ENCODE peak calls at places on chromosomes 7 and 10, in six cellular contexts. One of them, this sample, is unnamed.

GRCh38 chr10:35335133-35335532 is 1.2 kb upstream of the CCNY start:
- DNase-seq in HFFc6: no peak
- DNase-seq in stimulated activated CD8-positive, alpha-beta memory T cell treated with anti-CD3 and anti-CD28 coated beads, Interleukin-12 subunit alpha, Interleukin-12 subunit beta, amount 100 ng/mL, for 1 hour: no peak
- DNase-seq in RKO: peak
- DNase-seq in CD8-positive, alpha-beta memory T cell: no peak
- DNase-seq in NCI-H1105 treated with DMSO at 0.1 percent for 48 hours: no peak
- DNase-seq in this sample: no peak

GRCh38 chr7:103951311-103951710 is 38.1 kb downstream of the RELN start:
- DNase-seq in HFFc6: no peak
- DNase-seq in stimulated activated CD8-positive, alpha-beta memory T cell treated with anti-CD3 and anti-CD28 coated beads, Interleukin-12 subunit alpha, Interleukin-12 subunit beta, amount 100 ng/mL, for 1 hour: no peak
- DNase-seq in RKO: no peak
- DNase-seq in CD8-positive, alpha-beta memory T cell: no peak
- DNase-seq in NCI-H1105 treated with DMSO at 0.1 percent for 48 hours: no peak
- DNase-seq in this sample: no peak

GRCh38 chr10:16948335-16948734 is 131.1 kb upstream of the RSU1 start:
- DNase-seq in HFFc6: no peak
- DNase-seq in stimulated activated CD8-positive, alpha-beta memory T cell treated with anti-CD3 and anti-CD28 coated beads, Interleukin-12 subunit alpha, Interleukin-12 subunit beta, amount 100 ng/mL, for 1 hour: no peak
- DNase-seq in RKO: no peak
- DNase-seq in CD8-positive, alpha-beta memory T cell: peak
- DNase-seq in NCI-H1105 treated with DMSO at 0.1 percent for 48 hours: no peak
- DNase-seq in this sample: peak

GRCh38 chr7:21580073-21580521 is 37.3 kb downstream of the DNAH11 start:
- DNase-seq in HFFc6: peak
- DNase-seq in stimulated activated CD8-positive, alpha-beta memory T cell treated with anti-CD3 and anti-CD28 coated beads, Interleukin-12 subunit alpha, Interleukin-12 subunit beta, amount 100 ng/mL, for 1 hour: no peak
- DNase-seq in RKO: no peak
- DNase-seq in CD8-positive, alpha-beta memory T cell: no peak
- DNase-seq in NCI-H1105 treated with DMSO at 0.1 percent for 48 hours: peak
- DNase-seq in this sample: no peak

GRCh38 chr7:8214162-8214897 is 47.6 kb downstream of the ICA1 start:
- DNase-seq in HFFc6: peak
- DNase-seq in stimulated activated CD8-positive, alpha-beta memory T cell treated with anti-CD3 and anti-CD28 coated beads, Interleukin-12 subunit alpha, Interleukin-12 subunit beta, amount 100 ng/mL, for 1 hour: no peak
- DNase-seq in RKO: peak
- DNase-seq in CD8-positive, alpha-beta memory T cell: no peak
- DNase-seq in NCI-H1105 treated with DMSO at 0.1 percent for 48 hours: no peak
- DNase-seq in this sample: no peak

GRCh38 chr7:158606111-158606510 is 18.5 kb upstream of the PTPRN2 start:
- DNase-seq in HFFc6: peak
- DNase-seq in stimulated activated CD8-positive, alpha-beta memory T cell treated with anti-CD3 and anti-CD28 coated beads, Interleukin-12 subunit alpha, Interleukin-12 subunit beta, amount 100 ng/mL, for 1 hour: no peak
- DNase-seq in RKO: no peak
- DNase-seq in CD8-positive, alpha-beta memory T cell: no peak
- DNase-seq in NCI-H1105 treated with DMSO at 0.1 percent for 48 hours: no peak
- DNase-seq in this sample: no peak

GRCh38 chr7:149732111-149732561 is 41.3 kb downstream of the ZNF467 start:
- DNase-seq in HFFc6: no peak
- DNase-seq in stimulated activated CD8-positive, alpha-beta memory T cell treated with anti-CD3 and anti-CD28 coated beads, Interleukin-12 subunit alpha, Interleukin-12 subunit beta, amount 100 ng/mL, for 1 hour: no peak
- DNase-seq in RKO: no peak
- DNase-seq in CD8-positive, alpha-beta memory T cell: no peak
- DNase-seq in NCI-H1105 treated with DMSO at 0.1 percent for 48 hours: no peak
- DNase-seq in this sample: no peak

GRCh38 chr7:24980695-24981543 is 941 bp upstream of the OSBPL3 start:
- DNase-seq in HFFc6: peak
- DNase-seq in stimulated activated CD8-positive, alpha-beta memory T cell treated with anti-CD3 and anti-CD28 coated beads, Interleukin-12 subunit alpha, Interleukin-12 subunit beta, amount 100 ng/mL, for 1 hour: no peak
- DNase-seq in RKO: no peak
- DNase-seq in CD8-positive, alpha-beta memory T cell: no peak
- DNase-seq in NCI-H1105 treated with DMSO at 0.1 percent for 48 hours: no peak
- DNase-seq in this sample: peak

GRCh38 chr7:87592300-87592699 is 8.4 kb downstream of the ABCB1 start:
- DNase-seq in HFFc6: no peak
- DNase-seq in stimulated activated CD8-positive, alpha-beta memory T cell treated with anti-CD3 and anti-CD28 coated beads, Interleukin-12 subunit alpha, Interleukin-12 subunit beta, amount 100 ng/mL, for 1 hour: no peak
- DNase-seq in RKO: no peak
- DNase-seq in CD8-positive, alpha-beta memory T cell: no peak
- DNase-seq in NCI-H1105 treated with DMSO at 0.1 percent for 48 hours: no peak
- DNase-seq in this sample: no peak

GRCh38 chr10:59190332-59190731 is 13.9 kb downstream of the PHYHIPL start:
- DNase-seq in HFFc6: no peak
- DNase-seq in stimulated activated CD8-positive, alpha-beta memory T cell treated with anti-CD3 and anti-CD28 coated beads, Interleukin-12 subunit alpha, Interleukin-12 subunit beta, amount 100 ng/mL, for 1 hour: no peak
- DNase-seq in RKO: no peak
- DNase-seq in CD8-positive, alpha-beta memory T cell: no peak
- DNase-seq in NCI-H1105 treated with DMSO at 0.1 percent for 48 hours: no peak
- DNase-seq in this sample: no peak

GRCh38 chr7:109246330-109247077 is 676.8 kb downstream of the DNAJB9 start:
- DNase-seq in HFFc6: no peak
- DNase-seq in stimulated activated CD8-positive, alpha-beta memory T cell treated with anti-CD3 and anti-CD28 coated beads, Interleukin-12 subunit alpha, Interleukin-12 subunit beta, amount 100 ng/mL, for 1 hour: no peak
- DNase-seq in RKO: peak
- DNase-seq in CD8-positive, alpha-beta memory T cell: no peak
- DNase-seq in NCI-H1105 treated with DMSO at 0.1 percent for 48 hours: no peak
- DNase-seq in this sample: no peak

GRCh38 chr10:5981529-5981928 is 4.2 kb upstream of the IL15RA start:
- DNase-seq in HFFc6: no peak
- DNase-seq in stimulated activated CD8-positive, alpha-beta memory T cell treated with anti-CD3 and anti-CD28 coated beads, Interleukin-12 subunit alpha, Interleukin-12 subunit beta, amount 100 ng/mL, for 1 hour: no peak
- DNase-seq in RKO: no peak
- DNase-seq in CD8-positive, alpha-beta memory T cell: no peak
- DNase-seq in NCI-H1105 treated with DMSO at 0.1 percent for 48 hours: no peak
- DNase-seq in this sample: no peak

GRCh38 chr7:87878208-87878735 is 2.0 kb downstream of the DBF4 start:
- DNase-seq in HFFc6: peak
- DNase-seq in stimulated activated CD8-positive, alpha-beta memory T cell treated with anti-CD3 and anti-CD28 coated beads, Interleukin-12 subunit alpha, Interleukin-12 subunit beta, amount 100 ng/mL, for 1 hour: no peak
- DNase-seq in RKO: peak
- DNase-seq in CD8-positive, alpha-beta memory T cell: no peak
- DNase-seq in NCI-H1105 treated with DMSO at 0.1 percent for 48 hours: no peak
- DNase-seq in this sample: no peak

GRCh38 chr7:39749177-39749576 is 125.8 kb downstream of the RALA start:
- DNase-seq in HFFc6: peak
- DNase-seq in stimulated activated CD8-positive, alpha-beta memory T cell treated with anti-CD3 and anti-CD28 coated beads, Interleukin-12 subunit alpha, Interleukin-12 subunit beta, amount 100 ng/mL, for 1 hour: no peak
- DNase-seq in RKO: peak
- DNase-seq in CD8-positive, alpha-beta memory T cell: no peak
- DNase-seq in NCI-H1105 treated with DMSO at 0.1 percent for 48 hours: no peak
- DNase-seq in this sample: no peak

GRCh38 chr10:124999433-125000365 is 57.8 kb downstream of the ZRANB1 start:
- DNase-seq in HFFc6: peak
- DNase-seq in stimulated activated CD8-positive, alpha-beta memory T cell treated with anti-CD3 and anti-CD28 coated beads, Interleukin-12 subunit alpha, Interleukin-12 subunit beta, amount 100 ng/mL, for 1 hour: no peak
- DNase-seq in RKO: no peak
- DNase-seq in CD8-positive, alpha-beta memory T cell: no peak
- DNase-seq in NCI-H1105 treated with DMSO at 0.1 percent for 48 hours: no peak
- DNase-seq in this sample: no peak

GRCh38 chr7:80319461-80319860 is 184.8 kb downstream of the GNAI1 start:
- DNase-seq in HFFc6: no peak
- DNase-seq in stimulated activated CD8-positive, alpha-beta memory T cell treated with anti-CD3 and anti-CD28 coated beads, Interleukin-12 subunit alpha, Interleukin-12 subunit beta, amount 100 ng/mL, for 1 hour: no peak
- DNase-seq in RKO: no peak
- DNase-seq in CD8-positive, alpha-beta memory T cell: no peak
- DNase-seq in NCI-H1105 treated with DMSO at 0.1 percent for 48 hours: no peak
- DNase-seq in this sample: no peak

GRCh38 chr7:124893140-124893810 is 36.4 kb downstream of the POT1 start:
- DNase-seq in HFFc6: no peak
- DNase-seq in stimulated activated CD8-positive, alpha-beta memory T cell treated with anti-CD3 and anti-CD28 coated beads, Interleukin-12 subunit alpha, Interleukin-12 subunit beta, amount 100 ng/mL, for 1 hour: no peak
- DNase-seq in RKO: no peak
- DNase-seq in CD8-positive, alpha-beta memory T cell: no peak
- DNase-seq in NCI-H1105 treated with DMSO at 0.1 percent for 48 hours: no peak
- DNase-seq in this sample: no peak

GRCh38 chr10:132832186-132832983 is 46.4 kb upstream of the NKX6-2 start:
- DNase-seq in HFFc6: no peak
- DNase-seq in stimulated activated CD8-positive, alpha-beta memory T cell treated with anti-CD3 and anti-CD28 coated beads, Interleukin-12 subunit alpha, Interleukin-12 subunit beta, amount 100 ng/mL, for 1 hour: no peak
- DNase-seq in RKO: no peak
- DNase-seq in CD8-positive, alpha-beta memory T cell: no peak
- DNase-seq in NCI-H1105 treated with DMSO at 0.1 percent for 48 hours: no peak
- DNase-seq in this sample: peak

GRCh38 chr7:75977741-75978140 is 16.7 kb downstream of the TMEM120A start:
- DNase-seq in HFFc6: no peak
- DNase-seq in stimulated activated CD8-positive, alpha-beta memory T cell treated with anti-CD3 and anti-CD28 coated beads, Interleukin-12 subunit alpha, Interleukin-12 subunit beta, amount 100 ng/mL, for 1 hour: no peak
- DNase-seq in RKO: no peak
- DNase-seq in CD8-positive, alpha-beta memory T cell: no peak
- DNase-seq in NCI-H1105 treated with DMSO at 0.1 percent for 48 hours: no peak
- DNase-seq in this sample: no peak

GRCh38 chr10:111233439-111233838 is 156.6 kb downstream of the ADRA2A start:
- DNase-seq in HFFc6: no peak
- DNase-seq in stimulated activated CD8-positive, alpha-beta memory T cell treated with anti-CD3 and anti-CD28 coated beads, Interleukin-12 subunit alpha, Interleukin-12 subunit beta, amount 100 ng/mL, for 1 hour: no peak
- DNase-seq in RKO: peak
- DNase-seq in CD8-positive, alpha-beta memory T cell: no peak
- DNase-seq in NCI-H1105 treated with DMSO at 0.1 percent for 48 hours: no peak
- DNase-seq in this sample: no peak

GRCh38 chr10:59678884-59679301 is 30.8 kb downstream of the SLC16A9 start:
- DNase-seq in HFFc6: no peak
- DNase-seq in stimulated activated CD8-positive, alpha-beta memory T cell treated with anti-CD3 and anti-CD28 coated beads, Interleukin-12 subunit alpha, Interleukin-12 subunit beta, amount 100 ng/mL, for 1 hour: no peak
- DNase-seq in RKO: peak
- DNase-seq in CD8-positive, alpha-beta memory T cell: no peak
- DNase-seq in NCI-H1105 treated with DMSO at 0.1 percent for 48 hours: no peak
- DNase-seq in this sample: no peak

GRCh38 chr10:100528885-100529472 is 692 bp downstream of the NDUFB8 start:
- DNase-seq in HFFc6: no peak
- DNase-seq in stimulated activated CD8-positive, alpha-beta memory T cell treated with anti-CD3 and anti-CD28 coated beads, Interleukin-12 subunit alpha, Interleukin-12 subunit beta, amount 100 ng/mL, for 1 hour: no peak
- DNase-seq in RKO: peak
- DNase-seq in CD8-positive, alpha-beta memory T cell: no peak
- DNase-seq in NCI-H1105 treated with DMSO at 0.1 percent for 48 hours: no peak
- DNase-seq in this sample: no peak

GRCh38 chr7:149286811-149287400 is 24.9 kb downstream of the ZNF783 start:
- DNase-seq in HFFc6: no peak
- DNase-seq in stimulated activated CD8-positive, alpha-beta memory T cell treated with anti-CD3 and anti-CD28 coated beads, Interleukin-12 subunit alpha, Interleukin-12 subunit beta, amount 100 ng/mL, for 1 hour: no peak
- DNase-seq in RKO: no peak
- DNase-seq in CD8-positive, alpha-beta memory T cell: no peak
- DNase-seq in NCI-H1105 treated with DMSO at 0.1 percent for 48 hours: no peak
- DNase-seq in this sample: peak

This sample was measured in activated CD8-positive, alpha-beta T cell treated with anti-CD3 and anti-CD28 coated beads, Interleukin-2, amount 10 ng/mL, durations not matched to agents 7 days and 5 days.